ENCODE peak calls at places on chromosomes 13 and 19, in six cellular contexts. Q, F, Z, M, L and O are unnamed samples.
A peak's percentile ranks its signal among the peaks of the same experiment; 100 is the strongest.

GRCh38 chr13:110010433-110011135 is 224.2 kb upstream of the IRS2 start:
- DNase-seq in Z (no peak), L (peak; percentile 24), F (peak; percentile 12), M (no peak), Q (no peak), O (no peak)

GRCh38 chr13:94641432-94641941 is 39.8 kb downstream of the GPR180 start:
- DNase-seq in Q (peak; percentile 59), L (no peak), M (no peak), Z (peak; percentile 67), F (peak; percentile 39), O (no peak)

GRCh38 chr19:991174-991931 is 7.2 kb downstream of the WDR18 start:
- DNase-seq in Q (peak; percentile 36), F (peak; percentile 51), Z (no peak), M (no peak), L (no peak), O (peak; percentile 67)

GRCh38 chr19:29623726-29624488 is 17.8 kb downstream of the POP4 start:
- DNase-seq in Q (no peak), F (no peak), M (no peak), L (no peak), Z (no peak), O (no peak)

GRCh38 chr19:30224689-30225606 is 147.2 kb upstream of the ZNF536 start:
- DNase-seq in Z (no peak), F (peak; percentile 59), M (no peak), L (no peak), Q (no peak), O (no peak)

GRCh38 chr13:35882722-35883497 is 248.3 kb downstream of the DCLK1 start:
- DNase-seq in Z (no peak), L (no peak), F (no peak), Q (no peak), M (no peak), O (no peak)

GRCh38 chr13:32390048-32390447 is 37.9 kb downstream of the N4BP2L1 start:
- DNase-seq in M (no peak), L (no peak), Z (no peak), Q (no peak), F (no peak), O (no peak)

GRCh38 chr13:113001251-113002140 is 32.5 kb downstream of the MCF2L start:
- DNase-seq in L (no peak), Q (peak; percentile 17), Z (no peak), F (peak; percentile 36), M (peak; percentile 37), O (no peak)

GRCh38 chr19:31589109-31589508 is 239.9 kb upstream of the TSHZ3 start:
- DNase-seq in Z (no peak), L (no peak), F (no peak), Q (no peak), M (no peak), O (no peak)

GRCh38 chr19:9086761-9087160 is at the start of gene OR1M1:
- DNase-seq in F (no peak), Z (no peak), L (no peak), M (no peak), Q (no peak), O (no peak)

GRCh38 chr19:46482645-46483044 is 11.3 kb upstream of the PNMA8A start:
- DNase-seq in L (peak; percentile 29), Z (no peak), Q (no peak), F (peak; percentile 48), M (no peak), O (no peak)

GRCh38 chr19:48635966-48636858 is 967 bp downstream of the DBP start:
- DNase-seq in F (peak; percentile 9), Q (no peak), Z (no peak), L (no peak), M (no peak), O (no peak)

GRCh38 chr19:4337906-4338440 is 654 bp downstream of the STAP2 start:
- DNase-seq in Z (no peak), F (no peak), L (no peak), Q (no peak), M (no peak), O (no peak)

GRCh38 chr13:19519049-19519448 is 42.3 kb downstream of the TPTE2 start:
- DNase-seq in M (no peak), Q (no peak), F (no peak), Z (no peak), L (no peak), O (no peak)

GRCh38 chr13:31001647-31002046 is 69.2 kb downstream of the TEX26 start:
- DNase-seq in F (peak; percentile 36), Q (no peak), L (no peak), Z (no peak), M (no peak), O (no peak)

GRCh38 chr13:110644892-110645521 is 29.7 kb downstream of the NAXD start:
- DNase-seq in Z (peak; percentile 37), F (peak; percentile 56), Q (peak; percentile 67), L (no peak), M (no peak), O (no peak)

GRCh38 chr13:106507560-106508274 is 27.7 kb downstream of the EFNB2 start:
- DNase-seq in L (peak; percentile 6), Z (peak; percentile 76), M (peak; percentile 7), F (peak; percentile 85), Q (peak; percentile 86), O (no peak)

GRCh38 chr13:25692156-25692555 is 320.4 kb downstream of the ATP8A2 start:
- DNase-seq in M (no peak), Z (no peak), F (no peak), Q (no peak), L (no peak), O (no peak)

GRCh38 chr19:45757696-45758095 is 11.4 kb downstream of the SIX5 start:
- DNase-seq in F (no peak), L (no peak), Z (no peak), M (no peak), Q (no peak), O (no peak)

GRCh38 chr13:105050696-105051095 is 1484.8 kb downstream of the EFNB2 start:
- DNase-seq in M (no peak), L (no peak), Z (no peak), F (peak; percentile 17), Q (peak; percentile 14), O (no peak)

GRCh38 chr13:48626077-48626449 is 27.7 kb upstream of the CYSLTR2 start:
- DNase-seq in L (peak; percentile 18), M (no peak), Q (peak; percentile 3), Z (no peak), F (no peak), O (no peak)

GRCh38 chr19:38298841-38299680 is 5.0 kb upstream of the C19orf33 start:
- DNase-seq in F (peak; percentile 33), L (peak; percentile 22), Z (peak; percentile 10), M (no peak), Q (no peak), O (no peak)

GRCh38 chr19:46350758-46351159 is 3.9 kb downstream of the PPP5C start:
- DNase-seq in Z (no peak), M (no peak), Q (no peak), L (no peak), F (no peak), O (no peak)

GRCh38 chr13:80133631-80134083 is 207.3 kb downstream of the SPRY2 start:
- DNase-seq in Q (no peak), F (no peak), Z (no peak), L (no peak), M (no peak), O (no peak)

GRCh38 chr19:36215276-36216171 is 618 bp downstream of the ZNF146 start:
- DNase-seq in Q (no peak), L (peak; percentile 16), F (peak; percentile 9), M (no peak), Z (no peak), O (no peak)

GRCh38 chr13:51783432-51784094 is 20.4 kb downstream of the DHRS12 start:
- DNase-seq in Q (no peak), F (no peak), L (no peak), Z (no peak), M (no peak), O (no peak)

GRCh38 chr13:102659168-102659713 is 35.6 kb downstream of the METTL21C start:
- DNase-seq in Q (no peak), M (no peak), F (no peak), L (no peak), Z (no peak), O (no peak)

GRCh38 chr19:6821639-6822310 is 49.3 kb downstream of the VAV1 start:
- DNase-seq in M (no peak), Q (no peak), Z (no peak), L (no peak), F (no peak), O (no peak)

GRCh38 chr13:95091755-95092154 is 209.5 kb downstream of the ABCC4 start:
- DNase-seq in L (no peak), Z (no peak), Q (no peak), M (no peak), F (no peak), O (no peak)

GRCh38 chr13:25992076-25992475 is 59.7 kb downstream of the SHISA2 start:
- DNase-seq in L (no peak), M (no peak), Z (no peak), F (no peak), Q (no peak), O (no peak)

GRCh38 chr19:58571575-58571947 is 1.6 kb downstream of the MZF1 start:
- DNase-seq in Q (no peak), L (no peak), M (no peak), F (no peak), Z (no peak), O (no peak)

GRCh38 chr13:104648291-104648690 is 1582.1 kb upstream of the SLC10A2 start:
- DNase-seq in Z (no peak), F (no peak), L (no peak), M (no peak), Q (no peak), O (no peak)

GRCh38 chr19:35167251-35168119 is 12.9 kb downstream of the FXYD5 start:
- DNase-seq in F (no peak), Q (no peak), Z (no peak), M (no peak), L (no peak), O (no peak)

GRCh38 chr13:101757446-101758039 is 305.1 kb downstream of the ITGBL1 start:
- DNase-seq in M (peak; percentile 33), L (peak; percentile 51), Q (peak; percentile 18), Z (no peak), F (peak; percentile 10), O (peak; percentile 5)

GRCh38 chr13:33876716-33877394 is 58.9 kb downstream of the RFC3 start:
- DNase-seq in F (no peak), L (no peak), Z (no peak), Q (no peak), M (no peak), O (no peak)